ENCODE peak calls at places on chromosome 4, in eight cellular contexts. L, S, P, J, K, X, Y and H are unnamed samples.

GRCh38 chr4:87150498-87151261 is 69.7 kb downstream of the KLHL8 start:
- DNase-seq in L (no peak), S (peak), P (peak), J (peak), K (peak), X (peak), Y (peak), H (peak)

GRCh38 chr4:88705805-88706518 is 8.3 kb upstream of the NAP1L5 start:
- DNase-seq in L (no peak), S (peak), P (peak), J (no peak), K (no peak), X (no peak), Y (no peak), H (no peak)

GRCh38 chr4:5378002-5378401 is 326.7 kb downstream of the STK32B start:
- DNase-seq in L (no peak), S (peak), P (no peak), J (peak), K (no peak), X (no peak), Y (no peak), H (no peak)

GRCh38 chr4:150583287-150584197 is 1.6 kb downstream of the MAB21L2 start:
- DNase-seq in L (no peak), S (no peak), P (peak), J (no peak), K (no peak), X (no peak), Y (no peak), H (no peak)

GRCh38 chr4:31737419-31737818 is 1017.2 kb downstream of the PCDH7 start:
- DNase-seq in L (no peak), S (no peak), P (no peak), J (no peak), K (no peak), X (peak), Y (peak), H (no peak)

GRCh38 chr4:186761281-186761897 is 37.7 kb upstream of the FAT1 start:
- DNase-seq in L (no peak), S (no peak), P (no peak), J (no peak), K (no peak), X (no peak), Y (no peak), H (no peak)

GRCh38 chr4:653831-654525 is 20.1 kb downstream of the ATP5ME start:
- DNase-seq in L (no peak), S (no peak), P (no peak), J (no peak), K (no peak), X (no peak), Y (no peak), H (no peak)

GRCh38 chr4:69833251-69833650 is 26.7 kb downstream of the SULT1E1 start:
- DNase-seq in L (no peak), S (no peak), P (no peak), J (no peak), K (no peak), X (no peak), Y (no peak), H (no peak)

GRCh38 chr4:24980064-24980690 is 50.6 kb downstream of the LGI2 start:
- DNase-seq in L (no peak), S (peak), P (peak), J (peak), K (peak), X (peak), Y (peak), H (peak)

GRCh38 chr4:13640149-13640671 is 12.7 kb upstream of the BOD1L1 start:
- DNase-seq in L (no peak), S (peak), P (peak), J (no peak), K (peak), X (no peak), Y (no peak), H (no peak)

GRCh38 chr4:151458148-151458547 is 49.2 kb downstream of the FHIP1A start:
- DNase-seq in L (no peak), S (no peak), P (no peak), J (no peak), K (no peak), X (no peak), Y (no peak), H (no peak)

GRCh38 chr4:169707958-169708643 is 49.6 kb downstream of the HPF1 start:
- DNase-seq in L (no peak), S (peak), P (no peak), J (no peak), K (no peak), X (no peak), Y (no peak), H (no peak)

GRCh38 chr4:139014391-139015268 is 951 bp upstream of the NOCT start:
- DNase-seq in L (no peak), S (peak), P (peak), J (peak), K (peak), X (no peak), Y (no peak), H (no peak)

GRCh38 chr4:20462426-20463175 is 210.9 kb downstream of the SLIT2 start:
- DNase-seq in L (no peak), S (peak), P (no peak), J (no peak), K (no peak), X (no peak), Y (no peak), H (no peak)

GRCh38 chr4:35556387-35556786 is 687.9 kb downstream of the ARAP2 start:
- DNase-seq in L (no peak), S (no peak), P (no peak), J (peak), K (no peak), X (no peak), Y (no peak), H (no peak)

GRCh38 chr4:114417214-114417613 is 181.4 kb upstream of the UGT8 start:
- DNase-seq in L (no peak), S (no peak), P (no peak), J (peak), K (no peak), X (no peak), Y (peak), H (no peak)

GRCh38 chr4:76250962-76251361 is 559 bp upstream of the FAM47E start:
- DNase-seq in L (no peak), S (no peak), P (no peak), J (no peak), K (no peak), X (no peak), Y (no peak), H (no peak)
- H3K4me3 ChIP-seq in L (peak), S (peak), P (peak), J (peak), K (peak), X (peak), Y (no peak), H (peak)

DNA sequence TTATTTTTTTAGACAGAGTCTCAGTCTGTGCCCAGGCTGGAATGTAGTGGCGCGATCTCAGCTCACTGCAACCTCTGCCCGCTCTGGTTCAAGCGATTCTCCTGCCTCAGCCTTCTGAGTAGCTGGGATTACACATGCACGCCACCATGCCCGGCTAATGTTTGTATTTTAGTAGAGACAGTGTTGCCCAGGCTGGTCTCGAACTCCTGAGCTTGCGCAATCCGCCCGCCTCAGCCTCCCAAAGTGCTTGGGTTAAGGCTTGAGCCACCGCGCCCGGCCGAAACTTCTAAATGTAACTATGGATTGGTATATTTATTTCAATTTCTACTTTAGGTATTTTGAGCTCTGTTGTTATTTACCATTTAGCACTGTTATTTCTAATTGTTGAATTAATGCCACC is 79.4 kb downstream of the FAM193A start:
- DNase-seq in L (no peak), S (no peak), P (no peak), J (no peak), K (no peak), X (no peak), Y (no peak), H (no peak)
- H3K4me3 ChIP-seq in L (no peak), S (no peak), P (no peak), J (no peak), K (no peak), X (no peak), Y (no peak), H (no peak)

GRCh38 chr4:119663160-119663788 is 34.7 kb upstream of the PDE5A start:
- DNase-seq in L (no peak), S (no peak), P (no peak), J (no peak), K (no peak), X (no peak), Y (no peak), H (no peak)
- H3K4me3 ChIP-seq in L (no peak), S (peak), P (no peak), J (no peak), K (no peak), X (no peak), Y (no peak), H (no peak)

GRCh38 chr4:121220698-121221097 is 56.6 kb upstream of the TNIP3 start:
- DNase-seq in L (no peak), S (no peak), P (no peak), J (no peak), K (no peak), X (no peak), Y (no peak), H (no peak)

GRCh38 chr4:121216438-121216837 is 52.3 kb upstream of the TNIP3 start:
- DNase-seq in L (no peak), S (no peak), P (peak), J (no peak), K (no peak), X (no peak), Y (no peak), H (no peak)

GRCh38 chr4:121219222-121219621 is 55.1 kb upstream of the TNIP3 start:
- DNase-seq in L (no peak), S (no peak), P (peak), J (no peak), K (no peak), X (no peak), Y (no peak), H (no peak)

GRCh38 chr4:121213940-121214339 is 49.8 kb upstream of the TNIP3 start:
- DNase-seq in L (no peak), S (no peak), P (no peak), J (no peak), K (no peak), X (no peak), Y (no peak), H (no peak)

GRCh38 chr4:121217385-121217784 is 53.3 kb upstream of the TNIP3 start:
- DNase-seq in L (no peak), S (peak), P (peak), J (no peak), K (no peak), X (no peak), Y (no peak), H (no peak)
- H3K4me3 ChIP-seq in L (no peak), S (peak), P (no peak), J (no peak), K (no peak), X (no peak), Y (no peak), H (no peak)

DNA sequence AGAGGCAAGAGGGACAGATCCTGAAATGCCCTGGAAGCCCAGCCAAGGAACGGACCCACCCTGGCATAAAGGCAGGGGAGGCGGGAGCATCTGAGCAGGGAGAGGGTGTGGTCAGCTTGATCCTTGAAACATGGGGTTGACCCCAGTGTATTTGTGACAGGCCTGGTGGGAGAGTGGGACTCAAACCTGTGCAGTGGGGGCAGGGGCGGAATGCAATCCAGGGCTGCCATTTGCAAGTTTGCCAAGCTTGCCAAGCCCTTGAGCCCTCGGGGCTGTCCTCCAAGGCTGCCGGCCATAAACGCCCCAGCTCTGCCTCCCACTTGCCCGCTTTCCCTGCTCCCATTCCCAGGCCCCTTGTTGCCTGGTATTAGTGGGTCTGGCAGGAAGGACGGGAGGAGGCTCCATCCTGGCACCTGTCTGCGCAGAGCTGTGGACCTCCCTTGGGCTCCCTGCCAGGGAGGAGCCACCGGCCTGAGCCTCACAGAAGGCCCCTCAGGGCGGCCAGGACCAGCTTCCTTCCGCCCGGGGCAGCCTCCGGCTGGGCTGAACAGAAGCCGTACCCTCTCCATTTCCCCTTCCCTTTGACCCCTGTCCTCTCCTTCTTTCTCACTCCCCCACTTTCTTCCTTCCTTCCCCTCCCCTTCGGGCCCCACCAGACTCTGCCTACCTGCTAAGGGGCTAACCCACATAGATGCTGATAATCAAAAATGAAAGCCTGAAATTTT is 661 bp downstream of the S100P start:
- DNase-seq in L (no peak), S (no peak), P (no peak), J (no peak), K (peak), X (no peak), Y (no peak), H (no peak)
- H3K4me3 ChIP-seq in L (no peak), S (no peak), P (no peak), J (no peak), K (peak), X (peak), Y (no peak), H (no peak)